ENCODE peak calls at places on chromosome 7, in five cellular contexts. V is H1, H is HepG2, W is SK-N-SH, X is GM12878. D is an unnamed sample.

GRCh38 chr7:101294832-101295121 is 26.8 kb downstream of the IFT22 start:
- DNase-seq in W (no peak), H (no peak), V (no peak), X (no peak), D (no peak)

GRCh38 chr7:27239780-27240731 is 2.5 kb upstream of the EVX1 start:
- DNase-seq in H (no peak), W (no peak), V (peak), X (no peak), D (no peak)

GRCh38 chr7:35704261-35704660 is 9.3 kb upstream of the HERPUD2 start:
- DNase-seq in H (no peak), V (no peak), X (no peak), W (no peak), D (no peak)

GRCh38 chr7:30913821-30914515 is 2.3 kb downstream of the AQP1 start:
- DNase-seq in X (no peak), V (no peak), H (no peak), W (no peak), D (no peak)

GRCh38 chr7:139820089-139820488 is 9.0 kb upstream of the TBXAS1 start:
- DNase-seq in X (no peak), W (no peak), V (no peak), H (no peak), D (no peak)

GRCh38 chr7:105776068-105776790 is 100.2 kb downstream of the ATXN7L1 start:
- DNase-seq in W (no peak), X (no peak), H (peak), V (peak), D (peak)

GRCh38 chr7:78197447-78197846 is 398.9 kb downstream of the PHTF2 start:
- DNase-seq in W (no peak), H (no peak), X (no peak), V (no peak), D (no peak)

GRCh38 chr7:37247881-37248280 is 200.8 kb downstream of the ELMO1 start:
- DNase-seq in V (no peak), H (no peak), W (no peak), X (no peak), D (no peak)

GRCh38 chr7:157850481-157851444 is 514.0 kb downstream of the DNAJB6 start:
- DNase-seq in X (no peak), V (no peak), H (no peak), W (no peak), D (no peak)

GRCh38 chr7:157849726-157850125 is 512.9 kb downstream of the DNAJB6 start:
- DNase-seq in X (no peak), W (no peak), H (no peak), V (no peak), D (no peak)

GRCh38 chr7:157853076-157853788 is 516.4 kb downstream of the DNAJB6 start:
- DNase-seq in W (no peak), H (no peak), V (no peak), X (no peak), D (no peak)

GRCh38 chr7:157853789-157854065 is 516.9 kb downstream of the DNAJB6 start:
- DNase-seq in V (no peak), H (no peak), X (no peak), W (no peak), D (no peak)

GRCh38 chr7:157851501-157852067 is 514.8 kb downstream of the DNAJB6 start:
- DNase-seq in H (peak), W (no peak), X (no peak), V (peak), D (peak)
- TF ChIP-seq YY1 in H (no peak), W (no peak), X (no peak), V (no peak), D (no peak)

GRCh38 chr7:155317114-155317434 is 19.4 kb downstream of the INSIG1 start:
- DNase-seq in V (no peak), H (no peak), W (no peak), X (no peak), D (no peak)

GRCh38 chr7:155313082-155313481 is 15.4 kb downstream of the INSIG1 start:
- DNase-seq in X (no peak), W (no peak), H (no peak), V (no peak), D (no peak)

GRCh38 chr7:155318245-155318644 is 20.6 kb downstream of the INSIG1 start:
- DNase-seq in W (no peak), H (no peak), X (no peak), V (no peak), D (no peak)

GRCh38 chr7:155316427-155317113 is 18.9 kb downstream of the INSIG1 start:
- DNase-seq in W (no peak), H (no peak), V (no peak), X (no peak), D (no peak)

DNA sequence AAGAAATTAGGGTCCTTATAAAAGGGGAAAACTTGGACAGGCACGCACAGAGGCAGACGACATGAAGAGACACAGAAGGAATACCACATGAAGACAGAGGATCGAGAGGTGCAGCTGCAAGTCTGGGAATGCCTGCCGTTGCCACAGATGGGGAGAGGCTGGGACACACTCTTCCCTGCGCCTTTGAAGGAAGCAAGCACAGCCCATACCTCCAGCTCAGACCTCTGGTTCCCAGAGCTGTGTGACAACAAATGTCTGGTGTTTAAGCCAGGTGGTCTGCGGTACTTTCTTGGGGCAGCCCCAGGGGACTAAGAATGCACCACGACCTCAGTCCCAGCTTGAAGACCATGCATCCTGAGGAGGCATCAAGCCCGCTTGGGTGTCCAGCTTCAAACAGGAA is 18.3 kb downstream of the INSIG1 start:
- DNase-seq in V (no peak), W (no peak), X (no peak), H (no peak), D (no peak)
- TF ChIP-seq YY1 in V (no peak), W (no peak), X (no peak), H (no peak), D (no peak)

DNA sequence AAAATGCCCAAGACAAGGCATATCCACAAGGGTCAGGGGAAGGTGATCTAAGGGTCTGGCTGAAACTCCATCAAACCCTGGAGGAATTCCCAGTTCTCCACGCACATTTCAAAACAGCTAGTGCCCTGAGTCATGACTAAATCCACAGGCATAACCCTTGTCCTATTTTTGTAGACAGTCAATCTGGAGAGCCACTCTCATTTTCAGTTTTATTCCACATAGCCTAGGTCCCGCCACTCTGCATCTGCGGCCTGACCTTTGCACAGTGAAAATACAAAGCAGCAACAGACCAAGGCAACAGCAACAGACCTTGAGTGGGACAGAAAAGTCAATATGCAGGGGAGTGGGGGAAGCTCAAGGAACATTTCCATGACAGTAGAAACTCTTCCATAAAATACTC is 201.4 kb upstream of the NPVF start:
- DNase-seq in W (no peak), H (peak), X (no peak), V (no peak), D (no peak)
- TF ChIP-seq YY1 in W (no peak), H (no peak), X (no peak), V (no peak), D (no peak)

GRCh38 chr7:95004618-95005282 is 97.4 kb downstream of the PPP1R9A start:
- DNase-seq in V (no peak), H (no peak), X (no peak), W (peak), D (no peak)
- TF ChIP-seq YY1 in V (no peak), H (no peak), X (no peak), W (no peak), D (no peak)